ENCODE peak calls at places on chromosomes 4 and X, in seven cellular contexts. L is HCT116; T is upper lobe of right lung; Y is CD8-positive, alpha-beta T cell; H is sigmoid colon; U is omental fat pad; I is A549. O is an unnamed sample.

GRCh38 chrX:12471061-12471460 is 320.2 kb upstream of the PRPS2 start:
- DNase-seq in L (no peak), T (no peak), Y (no peak), H (no peak), U (no peak), I (no peak), O (no peak)

GRCh38 chr4:84799318-84799717 is 167.2 kb downstream of the WDFY3 start:
- DNase-seq in L (no peak), T (no peak), Y (no peak), H (no peak), U (no peak), I (no peak), O (no peak)

GRCh38 chr4:4456351-4456750 is 69.4 kb downstream of the NSG1 start:
- DNase-seq in L (no peak), T (no peak), Y (no peak), H (no peak), U (no peak), I (no peak), O (no peak)

GRCh38 chr4:46270986-46271596 is 118.8 kb downstream of the GABRA2 start:
- DNase-seq in L (no peak), T (no peak), Y (no peak), H (no peak), U (no peak), I (peak; percentile 2), O (no peak)

GRCh38 chrX:9122504-9123245 is 88.7 kb upstream of the FAM9B start:
- DNase-seq in L (no peak), T (no peak), Y (no peak), H (no peak), U (no peak), I (no peak), O (no peak)

GRCh38 chr4:158094413-158095110 is 78.3 kb downstream of the GASK1B start:
- DNase-seq in L (peak; percentile 96), T (no peak), Y (no peak), H (no peak), U (no peak), I (peak; percentile 28), O (no peak)

GRCh38 chr4:121411151-121411744 is 30.4 kb upstream of the QRFPR start:
- DNase-seq in L (no peak), T (no peak), Y (no peak), H (no peak), U (no peak), I (no peak), O (no peak)

GRCh38 chrX:7144126-7144525 is 3.4 kb upstream of the STS start:
- DNase-seq in L (no peak), T (no peak), Y (no peak), H (no peak), U (no peak), I (no peak), O (no peak)

GRCh38 chr4:16942491-16942890 is 44.0 kb upstream of the LDB2 start:
- DNase-seq in L (peak; percentile 18), T (no peak), Y (no peak), H (no peak), U (no peak), I (no peak), O (no peak)

GRCh38 chr4:71453516-71453915 is 114.7 kb downstream of the SLC4A4 start:
- DNase-seq in L (no peak), T (no peak), Y (no peak), H (no peak), U (no peak), I (no peak), O (no peak)

GRCh38 chrX:39327255-39327654 is 526.0 kb downstream of the MID1IP1 start:
- DNase-seq in L (no peak), T (no peak), Y (no peak), H (no peak), U (no peak), I (no peak), O (no peak)

GRCh38 chr4:876780-877179 is 50.9 kb upstream of the CPLX1 start:
- DNase-seq in L (no peak), T (no peak), Y (no peak), H (no peak), U (no peak), I (no peak), O (no peak)

GRCh38 chr4:97493815-97494518 is 649.3 kb downstream of the STPG2 start:
- DNase-seq in L (peak; percentile 76), T (no peak), Y (no peak), H (no peak), U (no peak), I (no peak), O (no peak)

GRCh38 chrX:63513825-63514574 is 162.9 kb upstream of the SPIN4 start:
- DNase-seq in L (no peak), T (no peak), Y (no peak), H (no peak), U (no peak), I (no peak), O (peak; percentile 20)

GRCh38 chrX:122868626-122869025 is 315.5 kb upstream of the GRIA3 start:
- DNase-seq in L (no peak), T (no peak), Y (no peak), H (no peak), U (no peak), I (no peak), O (no peak)

GRCh38 chr4:40419231-40419912 is 84.2 kb downstream of the CHRNA9 start:
- DNase-seq in L (no peak), T (no peak), Y (no peak), H (no peak), U (no peak), I (no peak), O (no peak)

GRCh38 chrX:1393871-1394615 is 2.1 kb upstream of the SLC25A6 start:
- DNase-seq in L (no peak), T (peak; percentile 17), Y (no peak), H (peak; percentile 58), U (no peak), I (no peak), O (no peak)

GRCh38 chr4:150482581-150482980 is 99.4 kb upstream of the MAB21L2 start:
- DNase-seq in L (no peak), T (no peak), Y (no peak), H (no peak), U (no peak), I (no peak), O (no peak)

GRCh38 chrX:120332394-120332793 is 21.1 kb upstream of the TMEM255A start:
- DNase-seq in L (no peak), T (no peak), Y (no peak), H (no peak), U (no peak), I (no peak), O (no peak)

DNA sequence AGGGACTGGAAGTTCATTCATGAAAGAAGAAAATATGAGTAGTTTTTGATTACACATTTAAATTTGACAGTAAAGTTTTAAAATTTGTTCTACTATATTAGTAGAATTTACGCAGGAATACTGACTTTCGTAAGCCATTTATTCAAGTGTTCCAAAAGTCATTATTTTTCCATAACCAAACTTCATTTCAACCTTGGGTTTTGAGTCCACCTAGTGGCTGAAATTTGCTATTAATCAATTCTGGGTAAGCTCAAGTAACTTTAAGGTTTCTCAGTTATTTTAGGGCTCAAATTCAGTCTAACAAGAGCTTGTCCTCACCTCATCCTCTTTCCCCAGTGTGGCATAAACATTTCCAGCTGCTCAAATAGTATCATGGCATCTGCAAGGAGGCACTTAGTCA is 175.4 kb downstream of the SH3BGRL start:
- DNase-seq in L (no peak), T (no peak), Y (no peak), H (no peak), U (no peak), I (peak; percentile 26), O (peak; percentile 1)
- TF ChIP-seq CTCF in L (peak; percentile 33), T (peak; percentile 51), Y (peak; percentile 38), H (peak; percentile 32), U (no peak), I (peak; percentile 50), O (peak; percentile 22)

DNA sequence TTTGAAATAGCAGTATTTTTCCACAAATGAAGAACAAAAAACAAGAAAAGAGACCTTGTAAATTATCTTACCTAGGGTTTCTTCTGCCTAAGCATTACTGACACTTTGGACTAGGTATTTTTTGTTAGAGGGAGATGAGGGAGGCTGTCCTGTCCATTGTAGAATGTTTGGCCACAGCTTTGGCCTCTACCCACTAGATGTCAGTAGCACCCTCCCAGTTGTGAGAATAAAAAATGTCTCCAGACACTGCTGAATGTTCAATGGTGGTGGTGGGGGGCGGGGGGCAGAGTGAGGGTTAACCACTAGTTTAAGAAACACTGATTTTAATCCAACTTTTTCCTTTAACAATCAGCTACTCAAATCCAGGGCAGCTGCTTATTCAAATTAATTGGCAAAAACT is 25.8 kb downstream of the OTUD4 start:
- DNase-seq in L (no peak), T (no peak), Y (no peak), H (no peak), U (no peak), I (peak; percentile 25), O (no peak)
- TF ChIP-seq CTCF in L (peak; percentile 67), T (peak; percentile 42), Y (no peak), H (no peak), U (no peak), I (peak; percentile 40), O (peak; percentile 38)

GRCh38 chr4:108649863-108650211 is 562 bp upstream of the OSTC start:
- DNase-seq in L (no peak), T (no peak), Y (no peak), H (no peak), U (no peak), I (no peak), O (no peak)

GRCh38 chr4:108651068-108651794 is 832 bp downstream of the OSTC start:
- DNase-seq in L (no peak), T (no peak), Y (no peak), H (no peak), U (no peak), I (peak; percentile 7), O (no peak)

GRCh38 chr4:108646706-108647105 is 3.7 kb upstream of the OSTC start:
- DNase-seq in L (no peak), T (no peak), Y (no peak), H (no peak), U (no peak), I (no peak), O (no peak)

DNA sequence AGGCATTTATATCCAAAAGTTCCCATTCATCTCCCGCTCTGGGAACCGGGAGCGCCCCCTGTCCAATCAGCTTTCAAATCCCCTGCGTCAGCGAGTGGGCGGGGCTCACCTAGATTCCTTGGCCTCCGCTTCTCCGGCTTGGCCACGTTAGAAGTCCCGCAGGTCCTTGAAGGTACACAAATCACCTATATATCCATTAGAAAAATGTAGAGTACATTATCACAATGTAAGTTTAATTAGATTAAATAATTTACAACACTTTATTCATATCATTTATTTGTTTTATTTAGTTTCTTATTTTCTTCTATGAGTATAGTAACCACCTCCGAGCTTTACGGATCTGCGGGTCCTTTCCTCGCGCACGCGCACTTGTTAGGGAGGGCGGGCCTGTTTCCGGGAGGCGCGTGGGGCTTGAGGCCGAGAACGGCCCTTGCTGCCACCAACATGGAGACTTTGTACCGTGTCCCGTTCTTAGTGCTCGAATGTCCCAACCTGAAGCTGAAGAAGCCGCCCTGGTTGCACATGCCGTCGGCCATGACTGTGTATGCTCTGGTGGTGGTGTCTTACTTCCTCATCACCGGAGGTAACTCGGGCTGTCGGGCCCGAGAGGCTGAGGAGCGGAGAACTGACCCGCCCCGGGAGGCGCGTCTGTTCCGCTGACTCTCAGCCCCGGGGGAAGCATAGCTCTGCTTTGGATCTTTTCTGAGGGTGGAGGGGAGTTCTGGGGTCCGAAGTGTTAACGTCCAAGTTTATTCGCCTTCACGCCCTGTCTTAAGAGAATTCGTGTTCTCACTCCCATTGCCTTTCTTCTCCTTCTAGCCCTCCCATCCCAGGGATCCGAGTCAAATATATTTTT is at the start of gene OSTC:
- DNase-seq in L (peak; percentile 95), T (peak; percentile 97), Y (peak; percentile 94), H (peak; percentile 98), U (peak; percentile 94), I (peak; percentile 93), O (peak; percentile 88)
- TF ChIP-seq CTCF in L (no peak), T (peak; percentile 47), Y (no peak), H (no peak), U (no peak), I (no peak), O (peak; percentile 19)

GRCh38 chr4:111798840-111799239 is 346.4 kb upstream of the FAM241A start:
- DNase-seq in L (no peak), T (no peak), Y (no peak), H (no peak), U (no peak), I (no peak), O (no peak)
- TF ChIP-seq CTCF in L (peak; percentile 47), T (no peak), Y (no peak), H (no peak), U (no peak), I (no peak), O (peak; percentile 29)